ENCODE peak calls at places on chromosomes 11 and 22, in nine cellular contexts. U, E, T, M, P, O, J, A and D are unnamed samples.
A peak's percentile ranks its signal among the peaks of the same experiment; 100 is the strongest.

GRCh38 chr22:38707346-38707745 is 1.6 kb downstream of the GTPBP1 start:
- DNase-seq in U (no peak), P (peak; percentile 73), A (no peak), M (no peak), O (no peak), E (no peak), J (peak; percentile 23), T (no peak), D (no peak)

GRCh38 chr11:85886089-85887056 is 31.2 kb downstream of the CCDC83 start:
- DNase-seq in U (no peak), T (no peak), A (no peak), O (no peak), E (no peak), M (no peak), P (peak; percentile 65), J (no peak), D (no peak)

GRCh38 chr22:20749453-20749852 is 24.5 kb upstream of the SERPIND1 start:
- DNase-seq in J (no peak), A (no peak), U (no peak), E (no peak), T (no peak), M (peak; percentile 2), P (no peak), O (no peak), D (no peak)

GRCh38 chr22:48494256-48494967 is 1333.3 kb downstream of the BRD1 start:
- DNase-seq in E (no peak), T (no peak), U (no peak), M (no peak), J (no peak), O (no peak), A (no peak), P (no peak), D (no peak)

GRCh38 chr11:126438272-126438671 is 82.8 kb downstream of the ST3GAL4 start:
- DNase-seq in T (no peak), U (no peak), A (no peak), M (no peak), E (no peak), P (no peak), J (no peak), O (no peak), D (no peak)

GRCh38 chr11:116725434-116726221 is 47.2 kb downstream of the BUD13 start:
- DNase-seq in O (no peak), J (no peak), U (no peak), A (peak; percentile 30), M (no peak), T (no peak), P (peak; percentile 44), E (no peak), D (peak; percentile 20)

GRCh38 chr11:130227373-130227772 is 67.8 kb downstream of the ST14 start:
- DNase-seq in J (no peak), P (no peak), U (no peak), E (no peak), A (no peak), M (no peak), T (no peak), O (no peak), D (no peak)

GRCh38 chr11:19259487-19260345 is 19.0 kb upstream of the E2F8 start:
- DNase-seq in U (peak; percentile 24), E (peak; percentile 80), O (peak; percentile 69), P (peak; percentile 54), A (peak; percentile 77), T (peak; percentile 70), J (peak; percentile 73), M (peak; percentile 76), D (peak; percentile 44)

GRCh38 chr22:30932661-30933060 is 35.9 kb downstream of the MORC2 start:
- DNase-seq in T (no peak), E (no peak), O (no peak), P (no peak), M (no peak), J (no peak), A (no peak), U (no peak), D (no peak)

GRCh38 chr22:44795701-44796630 is 43.6 kb downstream of the ARHGAP8 start:
- DNase-seq in U (no peak), M (no peak), T (no peak), A (no peak), O (no peak), J (no peak), P (no peak), E (no peak), D (no peak)

GRCh38 chr22:23128269-23129108 is 13.3 kb downstream of the RSPH14 start:
- DNase-seq in J (peak; percentile 64), M (peak; percentile 76), T (peak; percentile 61), A (peak; percentile 86), O (peak; percentile 69), U (peak; percentile 59), E (peak; percentile 84), P (peak; percentile 84), D (peak; percentile 66)

GRCh38 chr11:86218125-86219081 is 26.1 kb upstream of the EED start:
- DNase-seq in A (peak; percentile 72), U (peak; percentile 66), M (peak; percentile 68), T (peak; percentile 76), P (peak; percentile 76), J (peak; percentile 82), O (peak; percentile 77), E (peak; percentile 64), D (peak; percentile 62)

GRCh38 chr11:112719736-112720525 is 241.3 kb upstream of the NCAM1 start:
- DNase-seq in U (no peak), P (no peak), O (no peak), M (no peak), T (no peak), J (no peak), A (no peak), E (no peak), D (no peak)

GRCh38 chr22:47056776-47057470 is 294.5 kb downstream of the TBC1D22A start:
- DNase-seq in U (no peak), M (peak; percentile 24), J (no peak), E (no peak), T (no peak), A (no peak), O (no peak), P (no peak), D (no peak)

GRCh38 chr11:67355023-67355793 is 1.9 kb upstream of the POLD4 start:
- DNase-seq in J (no peak), U (no peak), T (no peak), P (no peak), E (no peak), M (no peak), A (no peak), O (no peak), D (no peak)

GRCh38 chr11:67354314-67355022 is 1.1 kb upstream of the POLD4 start:
- DNase-seq in P (peak; percentile 98), U (peak; percentile 92), O (peak; percentile 62), E (peak; percentile 68), T (peak; percentile 89), M (peak; percentile 75), J (peak; percentile 93), A (peak; percentile 90), D (peak; percentile 89)

GRCh38 chr11:67351275-67352005 is 1.9 kb downstream of the POLD4 start:
- DNase-seq in A (peak; percentile 57), P (peak; percentile 80), U (peak; percentile 62), O (peak; percentile 75), J (peak; percentile 78), E (peak; percentile 75), T (peak; percentile 72), M (no peak), D (peak; percentile 71)

GRCh38 chr11:67353317-67354313 is at the start of gene POLD4:
- DNase-seq in E (peak; percentile 99), T (peak; percentile 98), A (peak; percentile 100), J (peak; percentile 97), U (no peak), P (peak; percentile 92), M (peak; percentile 100), O (peak; percentile 98), D (peak; percentile 99)

GRCh38 chr11:67352546-67353316 is 615 bp downstream of the POLD4 start:
- DNase-seq in U (no peak), J (no peak), O (no peak), P (no peak), T (peak; percentile 47), E (peak; percentile 59), A (peak; percentile 65), M (peak; percentile 79), D (peak; percentile 46)
- H3K4me1 ChIP-seq in U (peaks cover 47% of the 10 kb centered on the region), J (peaks cover 50% of the 10 kb centered on the region), O (peaks cover 91% of the 10 kb centered on the region), P (peaks cover 37% of the 10 kb centered on the region), T (peaks cover 70% of the 10 kb centered on the region), E (peaks cover 90% of the 10 kb centered on the region), A (peaks cover 37% of the 10 kb centered on the region), M (peaks cover 72% of the 10 kb centered on the region), D (peaks cover 37% of the 10 kb centered on the region)

DNA sequence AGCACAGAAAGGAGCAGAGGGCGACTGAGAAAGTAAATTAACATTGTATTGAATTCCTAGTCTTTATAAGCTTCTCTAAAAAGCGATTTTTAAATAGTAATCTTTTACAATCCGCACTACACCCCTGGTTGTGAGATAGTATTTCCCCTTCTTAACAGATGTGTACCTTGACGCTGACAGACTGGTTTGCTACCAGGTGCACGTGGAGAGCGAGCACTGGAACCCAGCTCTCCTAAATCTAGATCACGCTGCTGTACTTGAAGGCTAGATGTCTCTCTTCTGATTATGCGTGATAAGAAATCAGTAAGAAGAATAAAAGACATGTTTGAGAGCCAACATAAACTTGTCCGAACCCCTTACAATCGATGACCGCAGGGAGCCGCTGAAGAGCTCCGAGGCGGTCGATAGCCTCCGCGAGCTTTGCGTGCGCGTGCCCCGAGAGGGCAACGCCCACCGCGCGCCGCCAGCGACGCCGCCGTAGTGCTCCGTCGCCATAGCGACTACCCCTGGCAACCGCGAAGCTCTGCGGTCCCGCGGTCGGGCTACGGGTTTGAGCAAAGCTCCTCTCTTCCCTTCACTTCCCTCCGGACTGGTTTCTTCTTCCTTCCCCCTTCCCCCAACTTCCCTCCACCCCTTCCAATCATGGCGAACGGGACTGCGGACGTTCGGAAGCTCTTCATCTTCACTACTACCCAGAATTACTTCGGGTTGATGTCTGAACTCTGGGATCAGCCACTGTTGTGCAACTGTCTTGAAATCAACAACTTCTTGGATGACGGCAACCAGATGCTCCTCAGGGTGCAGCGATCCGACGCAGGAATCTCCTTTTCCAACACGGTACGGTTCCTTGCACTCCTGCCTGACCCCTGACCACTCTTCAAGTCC is at the start of gene DYNC2H1:
- DNase-seq in A (peak; percentile 91), M (peak; percentile 95), O (peak; percentile 88), T (peak; percentile 87), U (peak; percentile 52), J (peak; percentile 92), E (peak; percentile 87), P (peak; percentile 91), D (peak; percentile 88)
- TF ChIP-seq CTCF in A (peak; percentile 44), M (peak; percentile 40), O (peak; percentile 29), T (peak; percentile 47), U (peak; percentile 22), J (peak; percentile 39), E (peak; percentile 37), P (peak; percentile 59), D (peak; percentile 64)

DNA sequence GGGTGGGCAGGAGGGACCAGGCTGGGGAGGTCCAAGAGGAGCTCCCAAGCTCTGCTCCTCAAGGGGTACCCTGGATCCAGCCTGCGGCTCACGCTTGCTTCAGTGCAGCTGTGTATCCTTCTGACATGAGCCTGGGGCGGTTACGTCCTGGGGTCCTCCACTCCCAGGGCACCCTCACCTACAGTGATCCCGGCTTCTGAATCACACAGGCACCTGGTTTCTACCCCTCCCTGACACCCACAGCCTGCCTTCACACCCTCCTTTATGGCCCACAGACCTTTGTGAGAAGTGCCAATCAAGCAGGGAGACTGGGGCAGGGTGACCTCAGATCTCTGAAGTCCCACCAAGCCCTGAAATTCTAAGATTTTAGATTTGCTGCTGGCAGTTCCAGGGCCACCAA is 1.5 kb downstream of the MPST start:
- DNase-seq in U (no peak), A (no peak), P (no peak), M (no peak), O (no peak), J (no peak), E (no peak), T (no peak), D (no peak)
- TF ChIP-seq POLR2A in U (no peak), A (no peak), P (no peak), M (no peak), O (no peak), J (no peak), E (no peak), T (no peak), D (no peak)

GRCh38 chr11:12114487-12115033 is 4.2 kb downstream of the MICAL2 start:
- DNase-seq in T (peak; percentile 50), U (no peak), P (peak; percentile 98), M (no peak), J (peak; percentile 52), O (no peak), E (no peak), A (peak; percentile 43), D (no peak)
- H3K4me1 ChIP-seq in T (peaks cover 79% of the 10 kb centered on the region), U (peaks cover 17% of the 10 kb centered on the region), P (peaks cover 59% of the 10 kb centered on the region), M (peaks cover 80% of the 10 kb centered on the region), J (peaks cover 39% of the 10 kb centered on the region), O (peaks cover 26% of the 10 kb centered on the region), E (peaks cover 81% of the 10 kb centered on the region), A (peaks cover 4% of the 10 kb centered on the region), D (peaks cover 15% of the 10 kb centered on the region)